ENCODE peak calls at places on chromosomes 5 and 9, in five cellular contexts. X is lower lobe of right lung; M is PC-3; U is effector memory CD4-positive, alpha-beta T cell; J is ovary. Q is an unnamed sample. For H3K4me1, the result is how much of the 10 kb centered on the place peaks cover.

GRCh38 chr9:80540387-80540786 is 968.6 kb downstream of the TLE4 start:
- DNase-seq in X (no peak), M (no peak), U (no peak), J (no peak), Q (no peak)

GRCh38 chr5:143758750-143759149 is 53.2 kb upstream of the HMHB1 start:
- DNase-seq in X (no peak), M (no peak), U (no peak), J (no peak), Q (no peak)

GRCh38 chr9:101995231-101995630 is 256.8 kb upstream of the GRIN3A start:
- DNase-seq in X (no peak), M (no peak), U (no peak), J (no peak), Q (no peak)

GRCh38 chr9:87714819-87715218 is 11.1 kb upstream of the CTSL start:
- DNase-seq in X (no peak), M (peak), U (no peak), J (peak), Q (no peak)

GRCh38 chr5:22372376-22372775 is 480.8 kb downstream of the CDH12 start:
- DNase-seq in X (no peak), M (peak), U (no peak), J (no peak), Q (no peak)

GRCh38 chr5:135567661-135568060 is 11.1 kb downstream of the CXCL14 start:
- DNase-seq in X (no peak), M (no peak), U (no peak), J (no peak), Q (no peak)

GRCh38 chr5:82092-82491 is 9.9 kb upstream of the PLEKHG4B start:
- DNase-seq in X (no peak), M (peak), U (no peak), J (no peak), Q (no peak)

GRCh38 chr9:1951446-1951845 is 63.7 kb upstream of the SMARCA2 start:
- DNase-seq in X (no peak), M (no peak), U (no peak), J (no peak), Q (no peak)

GRCh38 chr9:73143606-73144328 is 7.9 kb upstream of the ANXA1 start:
- DNase-seq in X (no peak), M (peak), U (no peak), J (no peak), Q (no peak)

GRCh38 chr5:138824924-138825863 is 49.9 kb downstream of the LRRTM2 start:
- DNase-seq in X (no peak), M (no peak), U (no peak), J (no peak), Q (peak)

GRCh38 chr9:128885798-128886197 is 3.9 kb downstream of the LRRC8A start:
- DNase-seq in X (no peak), M (no peak), U (no peak), J (no peak), Q (no peak)

GRCh38 chr9:128887914-128888350 is 6.0 kb downstream of the LRRC8A start:
- DNase-seq in X (no peak), M (no peak), U (no peak), J (no peak), Q (no peak)

GRCh38 chr9:128886211-128886826 is 4.4 kb downstream of the LRRC8A start:
- DNase-seq in X (no peak), M (no peak), U (no peak), J (no peak), Q (no peak)

GRCh38 chr9:128885376-128885775 is 3.4 kb downstream of the LRRC8A start:
- DNase-seq in X (no peak), M (no peak), U (no peak), J (no peak), Q (no peak)

DNA sequence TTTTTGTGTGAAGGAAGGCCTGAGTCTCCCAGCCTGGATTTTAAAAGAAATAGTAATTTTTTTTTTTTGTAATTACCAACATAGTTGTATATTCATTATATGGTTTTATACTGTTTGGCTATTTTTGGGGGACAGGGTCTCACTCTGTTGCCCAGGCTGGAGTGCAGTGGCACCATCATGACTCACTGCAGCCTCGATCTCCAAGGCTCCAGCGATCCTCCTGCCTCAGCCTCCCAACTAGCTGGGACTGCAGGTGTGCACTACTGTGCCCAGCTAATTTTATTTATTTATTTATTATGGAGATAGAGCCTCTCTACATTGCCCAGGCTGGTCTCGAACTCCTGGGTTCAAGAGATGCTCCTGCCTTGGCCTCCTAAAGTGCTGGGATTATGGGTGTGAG is 5.1 kb downstream of the LRRC8A start:
- DNase-seq in X (no peak), M (no peak), U (no peak), J (no peak), Q (no peak)
- H3K27ac ChIP-seq in X (no peak), M (no peak), U (no peak), J (no peak), Q (no peak)

DNA sequence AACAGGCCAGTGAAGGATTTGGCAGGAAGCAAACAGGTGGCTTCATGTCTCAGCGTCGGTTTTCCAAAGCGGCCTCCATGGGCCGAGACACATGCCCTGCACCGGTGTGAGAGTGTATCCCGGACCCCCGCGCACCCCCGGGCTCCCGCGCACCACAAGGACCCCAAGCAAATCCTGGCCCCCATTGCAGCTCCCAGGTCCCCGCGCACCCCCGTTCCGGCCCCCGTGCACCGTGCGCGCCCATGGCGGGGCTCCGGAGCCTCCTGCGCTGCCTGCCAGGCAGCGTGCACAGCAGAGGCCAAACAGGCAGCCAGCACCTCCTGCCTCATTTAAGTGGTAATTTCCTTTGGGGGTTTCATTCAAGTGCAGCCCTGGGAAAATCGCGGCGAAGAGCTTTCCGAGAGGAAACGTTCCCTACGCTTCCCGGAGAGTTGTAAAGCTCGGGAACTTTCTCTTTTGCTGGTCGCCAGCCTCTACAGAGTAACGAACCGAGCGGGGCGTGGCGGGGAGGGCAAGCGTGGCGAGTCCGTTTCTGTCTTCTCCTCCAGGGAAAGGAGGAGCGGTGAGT is 145.5 kb upstream of the SLC24A2 start:
- DNase-seq in X (no peak), M (no peak), U (no peak), J (no peak), Q (no peak)
- H3K4me3 ChIP-seq in X (peak), M (no peak), U (peak), J (peak), Q (no peak)

GRCh38 chr5:159104058-159104651 is 4.4 kb upstream of the EBF1 start:
- DNase-seq in X (peak), M (peak), U (no peak), J (peak), Q (no peak)
- H3K4me1 ChIP-seq in X (under half), M (under half), U (under half), J (under half), Q (under half)

DNA sequence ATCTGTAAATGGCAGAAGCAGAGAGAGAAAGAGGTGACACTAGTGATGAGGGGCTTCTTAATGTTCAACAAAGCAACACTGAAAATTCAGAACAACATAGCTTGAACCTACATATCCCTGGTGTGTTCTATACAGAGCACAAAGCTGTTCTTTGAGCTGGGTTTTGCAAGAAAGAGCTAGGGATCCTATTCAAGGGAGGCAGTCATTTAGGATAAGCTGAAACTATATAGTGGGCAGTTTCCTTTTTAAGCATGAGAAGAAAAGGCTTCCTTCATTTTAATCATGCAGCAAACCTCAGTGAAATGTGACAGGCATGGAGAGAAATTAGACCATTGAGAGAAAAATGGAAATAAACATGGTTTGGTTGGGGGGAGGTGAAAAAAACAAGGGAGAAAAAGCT is 45.6 kb upstream of the RAI14 start:
- DNase-seq in X (no peak), M (no peak), U (no peak), J (no peak), Q (no peak)
- H3K27ac ChIP-seq in X (no peak), M (peak), U (no peak), J (no peak), Q (no peak)

DNA sequence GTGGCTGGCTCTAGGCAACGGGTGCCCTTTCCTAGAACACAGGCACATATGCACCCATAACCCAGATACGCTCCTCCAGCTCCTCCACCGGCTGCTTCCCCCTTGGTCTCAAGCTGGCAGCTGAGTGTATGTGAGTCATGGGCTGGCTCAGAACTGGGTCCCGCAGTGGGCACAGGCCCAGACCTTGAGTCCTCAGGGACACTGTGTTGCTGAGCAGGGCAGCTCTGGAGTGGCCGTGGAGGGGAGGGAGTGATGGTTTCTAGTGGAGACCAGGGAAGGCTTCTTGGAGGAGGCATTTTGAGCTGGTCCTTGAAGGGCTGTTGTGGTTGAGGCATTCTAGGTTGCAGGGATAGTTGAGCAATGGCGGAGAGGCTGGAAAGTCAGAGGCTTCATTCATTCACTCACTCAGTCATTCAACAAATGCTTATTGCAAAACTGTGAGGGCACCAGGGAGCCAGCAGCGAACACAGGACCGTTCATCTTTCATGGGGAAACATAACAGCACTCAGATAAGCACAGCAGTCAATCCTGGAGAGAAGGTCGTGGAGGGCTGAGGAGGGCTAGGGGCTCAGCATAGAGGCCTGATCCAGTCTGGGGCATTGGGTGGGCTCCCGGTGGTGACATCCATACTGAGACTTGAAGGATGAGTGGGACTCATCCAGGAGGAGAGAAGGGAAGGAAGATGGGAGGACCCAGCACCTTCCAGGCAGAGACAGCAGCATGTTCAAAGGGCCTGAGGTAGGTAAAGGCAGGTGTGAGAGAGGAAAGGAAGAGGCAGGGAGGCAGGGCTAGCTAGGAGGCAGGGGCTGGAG is 2.4 kb downstream of the BBLN start:
- DNase-seq in X (no peak), M (peak), U (no peak), J (peak), Q (no peak)
- H3K4me3 ChIP-seq in X (no peak), M (no peak), U (no peak), J (no peak), Q (no peak)

GRCh38 chr5:40406426-40407211 is 273.1 kb upstream of the PTGER4 start:
- DNase-seq in X (peak), M (no peak), U (no peak), J (no peak), Q (peak)

GRCh38 chr5:40405985-40406384 is 273.7 kb upstream of the PTGER4 start:
- DNase-seq in X (no peak), M (no peak), U (no peak), J (no peak), Q (peak)

GRCh38 chr5:40410939-40411635 is 268.6 kb upstream of the PTGER4 start:
- DNase-seq in X (no peak), M (peak), U (no peak), J (no peak), Q (no peak)

GRCh38 chr5:40410231-40410861 is 269.4 kb upstream of the PTGER4 start:
- DNase-seq in X (no peak), M (peak), U (peak), J (no peak), Q (peak)

GRCh38 chr5:40409600-40409999 is 270.1 kb upstream of the PTGER4 start:
- DNase-seq in X (peak), M (no peak), U (no peak), J (no peak), Q (peak)
- H3K4me1 ChIP-seq in X (half or more), M (under half), U (half or more), J (under half), Q (half or more)